ENCODE peak calls at places on chromosomes 1 and 21, in five cellular contexts. One of them, this sample, is unnamed.

GRCh38 chr1:16286122-16286521 is 49.1 kb upstream of the CPLANE2 start:
- DNase-seq in body of pancreas: no peak
- DNase-seq in K562: no peak
- DNase-seq in NB4: no peak
- DNase-seq in HepG2: no peak
- DNase-seq in this sample: no peak

GRCh38 chr1:69506721-69507120 is 61.0 kb upstream of the LRRC7 start:
- DNase-seq in body of pancreas: no peak
- DNase-seq in K562: no peak
- DNase-seq in NB4: no peak
- DNase-seq in HepG2: no peak
- DNase-seq in this sample: no peak

GRCh38 chr1:15708486-15709137 is 24.5 kb downstream of the PLEKHM2 start:
- DNase-seq in body of pancreas: no peak
- DNase-seq in K562: no peak
- DNase-seq in NB4: no peak
- DNase-seq in HepG2: no peak
- DNase-seq in this sample: no peak

GRCh38 chr1:161241682-161242081 is 3.7 kb upstream of the NR1I3 start:
- DNase-seq in body of pancreas: no peak
- DNase-seq in K562: no peak
- DNase-seq in NB4: peak
- DNase-seq in HepG2: no peak
- DNase-seq in this sample: no peak

GRCh38 chr1:26027716-26028489 is 6.3 kb downstream of the EXTL1 start:
- DNase-seq in body of pancreas: no peak
- DNase-seq in K562: peak
- DNase-seq in NB4: peak
- DNase-seq in HepG2: no peak
- DNase-seq in this sample: no peak

GRCh38 chr1:151763990-151764389 is 694 bp upstream of the MRPL9 start:
- DNase-seq in body of pancreas: no peak
- DNase-seq in K562: peak
- DNase-seq in NB4: peak
- DNase-seq in HepG2: no peak
- DNase-seq in this sample: peak

GRCh38 chr1:78492376-78492950 is 1.7 kb downstream of the PTGFR start:
- DNase-seq in body of pancreas: no peak
- DNase-seq in K562: no peak
- DNase-seq in NB4: peak
- DNase-seq in HepG2: no peak
- DNase-seq in this sample: no peak

GRCh38 chr1:21149430-21149861 is 27.3 kb downstream of the EIF4G3 start:
- DNase-seq in body of pancreas: peak
- DNase-seq in K562: no peak
- DNase-seq in NB4: no peak
- DNase-seq in HepG2: no peak
- DNase-seq in this sample: peak

GRCh38 chr1:205991237-205991636 is 12.0 kb downstream of the RAB7B start:
- DNase-seq in body of pancreas: no peak
- DNase-seq in K562: no peak
- DNase-seq in NB4: peak
- DNase-seq in HepG2: no peak
- DNase-seq in this sample: no peak

GRCh38 chr1:226549937-226550670 is 1.5 kb downstream of the STUM start:
- DNase-seq in body of pancreas: peak
- DNase-seq in K562: peak
- DNase-seq in NB4: peak
- DNase-seq in HepG2: no peak
- DNase-seq in this sample: no peak

GRCh38 chr1:23083714-23084480 is 64.6 kb downstream of the KDM1A start:
- DNase-seq in body of pancreas: peak
- DNase-seq in K562: no peak
- DNase-seq in NB4: no peak
- DNase-seq in HepG2: no peak
- DNase-seq in this sample: no peak

GRCh38 chr1:154431586-154432373 is 26.6 kb downstream of the IL6R start:
- DNase-seq in body of pancreas: no peak
- DNase-seq in K562: peak
- DNase-seq in NB4: peak
- DNase-seq in HepG2: no peak
- DNase-seq in this sample: peak

GRCh38 chr1:117128323-117129079 is 7.0 kb upstream of the TRIM45 start:
- DNase-seq in body of pancreas: no peak
- DNase-seq in K562: peak
- DNase-seq in NB4: peak
- DNase-seq in HepG2: no peak
- DNase-seq in this sample: peak

GRCh38 chr21:15731243-15731613 is 1.4 kb downstream of the USP25 start:
- DNase-seq in body of pancreas: no peak
- DNase-seq in K562: peak
- DNase-seq in NB4: peak
- DNase-seq in HepG2: peak
- DNase-seq in this sample: peak

GRCh38 chr1:189150624-189151023 is 1327.0 kb downstream of the BRINP3 start:
- DNase-seq in body of pancreas: no peak
- DNase-seq in K562: peak
- DNase-seq in NB4: no peak
- DNase-seq in HepG2: no peak
- DNase-seq in this sample: no peak

GRCh38 chr1:29706936-29707335 is 470.6 kb downstream of the PTPRU start:
- DNase-seq in body of pancreas: no peak
- DNase-seq in K562: peak
- DNase-seq in NB4: peak
- DNase-seq in HepG2: no peak
- DNase-seq in this sample: no peak

GRCh38 chr1:68100571-68100970 is 50.1 kb upstream of the DIRAS3 start:
- DNase-seq in body of pancreas: no peak
- DNase-seq in K562: no peak
- DNase-seq in NB4: no peak
- DNase-seq in HepG2: no peak
- DNase-seq in this sample: no peak

GRCh38 chr21:37145635-37146111 is 72.6 kb downstream of the TTC3 start:
- DNase-seq in body of pancreas: no peak
- DNase-seq in K562: peak
- DNase-seq in NB4: peak
- DNase-seq in HepG2: no peak
- DNase-seq in this sample: no peak

GRCh38 chr1:204172404-204173049 is 6.4 kb upstream of the REN start:
- DNase-seq in body of pancreas: no peak
- DNase-seq in K562: no peak
- DNase-seq in NB4: no peak
- DNase-seq in HepG2: no peak
- DNase-seq in this sample: no peak

GRCh38 chr1:196209983-196210382 is 398.3 kb downstream of the KCNT2 start:
- DNase-seq in body of pancreas: no peak
- DNase-seq in K562: no peak
- DNase-seq in NB4: no peak
- DNase-seq in HepG2: no peak
- DNase-seq in this sample: no peak

GRCh38 chr1:206609229-206609991 is 2.9 kb downstream of the EIF2D start:
- DNase-seq in body of pancreas: no peak
- DNase-seq in K562: no peak
- DNase-seq in NB4: no peak
- DNase-seq in HepG2: no peak
- DNase-seq in this sample: no peak

GRCh38 chr1:65278344-65279091 is 30.8 kb upstream of the DNAJC6 start:
- DNase-seq in body of pancreas: no peak
- DNase-seq in K562: no peak
- DNase-seq in NB4: no peak
- DNase-seq in HepG2: no peak
- DNase-seq in this sample: no peak

GRCh38 chr1:35192853-35193664 is at the start of gene SFPQ:
- DNase-seq in body of pancreas: peak
- DNase-seq in K562: peak
- DNase-seq in NB4: peak
- DNase-seq in HepG2: peak
- DNase-seq in this sample: peak

GRCh38 chr1:35190784-35191183 is 2.2 kb downstream of the SFPQ start:
- DNase-seq in body of pancreas: no peak
- DNase-seq in K562: no peak
- DNase-seq in NB4: no peak
- DNase-seq in HepG2: no peak
- DNase-seq in this sample: peak

GRCh38 chr1:35191429-35192055 is 1.4 kb downstream of the SFPQ start:
- DNase-seq in body of pancreas: no peak
- DNase-seq in K562: no peak
- DNase-seq in NB4: no peak
- DNase-seq in HepG2: no peak
- DNase-seq in this sample: peak

GRCh38 chr1:35188578-35189392 is 4.2 kb downstream of the SFPQ start:
- DNase-seq in body of pancreas: peak
- DNase-seq in K562: no peak
- DNase-seq in NB4: no peak
- DNase-seq in HepG2: peak
- DNase-seq in this sample: no peak

DNA sequence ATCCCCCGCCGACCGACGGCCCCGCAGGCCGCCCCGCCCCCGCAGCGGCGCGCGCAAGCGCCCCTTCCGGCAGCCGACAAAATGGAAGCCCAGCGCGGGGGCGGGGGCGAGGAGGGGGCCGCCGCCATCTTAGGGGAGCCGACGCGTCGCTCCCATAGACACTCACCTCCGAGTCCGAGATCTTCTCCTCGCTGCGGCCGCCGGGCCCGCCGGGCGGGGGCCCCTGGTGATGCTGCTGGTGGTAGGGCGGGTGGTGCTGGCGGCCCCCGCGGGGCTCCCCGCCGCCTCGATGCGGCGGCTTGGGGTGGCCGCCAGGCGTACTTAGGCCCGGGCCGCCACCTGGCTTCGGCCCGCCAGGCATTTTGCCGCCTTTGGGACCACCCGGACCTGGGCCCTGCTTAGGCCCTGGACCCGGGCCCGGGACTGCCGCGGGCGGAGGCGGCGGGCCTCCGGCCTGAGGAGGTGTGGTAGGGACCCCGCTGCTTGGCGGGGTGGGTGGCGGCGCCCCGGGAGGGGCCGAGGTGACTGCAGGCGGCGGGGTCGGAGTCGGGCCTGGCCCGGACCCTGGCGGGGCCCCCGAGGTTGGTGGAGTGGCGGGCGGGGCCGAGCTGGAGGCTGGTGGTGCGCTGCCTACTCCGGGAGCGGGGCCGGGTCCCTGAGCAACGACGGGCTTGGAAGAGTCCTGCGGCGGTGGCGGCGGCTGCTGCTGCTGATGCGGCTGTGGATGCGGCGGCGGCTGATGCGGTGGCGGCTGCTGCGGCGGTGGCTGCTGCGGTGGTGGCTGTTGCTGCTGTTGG is 691 bp downstream of the SFPQ start:
- DNase-seq in body of pancreas: peak
- DNase-seq in K562: peak
- DNase-seq in NB4: peak
- DNase-seq in HepG2: peak
- DNase-seq in this sample: peak
- TF ChIP-seq POLR2A in body of pancreas: no peak
- TF ChIP-seq POLR2A in K562: no peak
- TF ChIP-seq POLR2A in NB4: peak
- TF ChIP-seq POLR2A in HepG2: peak
- TF ChIP-seq POLR2A in this sample: no peak

GRCh38 chr1:111191496-111191895 is 8.9 kb downstream of the DENND2D start:
- DNase-seq in body of pancreas: no peak
- DNase-seq in K562: no peak
- DNase-seq in NB4: no peak
- DNase-seq in HepG2: no peak
- DNase-seq in this sample: no peak

GRCh38 chr1:111190931-111191451 is 9.5 kb downstream of the DENND2D start:
- DNase-seq in body of pancreas: no peak
- DNase-seq in K562: no peak
- DNase-seq in NB4: peak
- DNase-seq in HepG2: no peak
- DNase-seq in this sample: no peak

GRCh38 chr1:111193712-111194480 is 6.5 kb downstream of the DENND2D start:
- DNase-seq in body of pancreas: no peak
- DNase-seq in K562: no peak
- DNase-seq in NB4: no peak
- DNase-seq in HepG2: no peak
- DNase-seq in this sample: no peak

GRCh38 chr1:111192643-111193519 is 7.6 kb downstream of the DENND2D start:
- DNase-seq in body of pancreas: no peak
- DNase-seq in K562: no peak
- DNase-seq in NB4: peak
- DNase-seq in HepG2: no peak
- DNase-seq in this sample: no peak

DNA sequence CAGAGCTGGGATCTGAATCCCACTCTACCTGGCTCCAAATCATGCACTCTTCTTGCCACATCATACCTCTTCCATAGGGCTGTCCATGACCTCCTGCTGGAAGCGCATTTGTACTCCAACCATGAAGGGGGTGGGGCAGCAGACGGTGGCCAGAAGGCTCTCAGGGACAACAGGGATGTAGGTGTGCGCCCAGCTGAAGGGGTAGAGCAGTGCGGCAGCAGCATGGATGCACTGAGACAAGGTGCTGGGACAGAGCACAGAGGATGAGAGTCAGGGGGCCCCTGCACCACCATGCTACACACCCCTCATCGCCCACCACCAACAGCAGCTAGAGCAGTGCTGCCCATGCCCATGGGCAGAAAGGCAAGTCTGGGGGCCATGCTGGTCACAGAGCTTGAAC is 8.4 kb downstream of the DENND2D start:
- DNase-seq in body of pancreas: no peak
- DNase-seq in K562: no peak
- DNase-seq in NB4: no peak
- DNase-seq in HepG2: no peak
- DNase-seq in this sample: no peak
- TF ChIP-seq POLR2A in body of pancreas: no peak
- TF ChIP-seq POLR2A in K562: no peak
- TF ChIP-seq POLR2A in NB4: no peak
- TF ChIP-seq POLR2A in HepG2: no peak
- TF ChIP-seq POLR2A in this sample: no peak

GRCh38 chr1:190597361-190597760 is 119.7 kb upstream of the BRINP3 start:
- DNase-seq in body of pancreas: no peak
- DNase-seq in K562: no peak
- DNase-seq in NB4: no peak
- DNase-seq in HepG2: no peak
- DNase-seq in this sample: peak

GRCh38 chr1:190599677-190600076 is 122.0 kb upstream of the BRINP3 start:
- DNase-seq in body of pancreas: no peak
- DNase-seq in K562: no peak
- DNase-seq in NB4: no peak
- DNase-seq in HepG2: no peak
- DNase-seq in this sample: peak

DNA sequence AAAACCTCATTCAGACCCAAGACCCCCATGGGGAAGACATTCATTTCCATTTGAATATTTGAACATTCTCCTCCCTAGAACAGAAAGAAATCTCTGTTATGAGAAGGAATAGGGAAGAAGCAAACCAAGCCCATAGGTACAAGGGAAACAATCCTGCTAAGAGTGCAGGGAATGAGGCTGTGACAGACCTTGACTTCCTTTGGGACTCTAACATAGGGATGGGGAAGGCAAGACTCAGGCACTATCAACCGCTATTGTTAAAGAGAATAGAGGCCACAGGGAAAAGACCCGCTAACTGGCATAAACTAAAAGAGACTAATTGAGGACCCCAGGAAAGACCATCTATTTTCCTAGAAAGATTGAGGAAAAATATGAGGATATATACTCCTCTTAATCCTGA is 117.8 kb upstream of the BRINP3 start:
- DNase-seq in body of pancreas: no peak
- DNase-seq in K562: no peak
- DNase-seq in NB4: no peak
- DNase-seq in HepG2: no peak
- DNase-seq in this sample: no peak
- TF ChIP-seq POLR2A in body of pancreas: no peak
- TF ChIP-seq POLR2A in K562: no peak
- TF ChIP-seq POLR2A in NB4: no peak
- TF ChIP-seq POLR2A in HepG2: no peak
- TF ChIP-seq POLR2A in this sample: no peak

GRCh38 chr1:106456832-106457231 is 599.6 kb upstream of the PRMT6 start:
- DNase-seq in body of pancreas: no peak
- DNase-seq in K562: no peak
- DNase-seq in NB4: no peak
- DNase-seq in HepG2: no peak
- DNase-seq in this sample: no peak
- TF ChIP-seq POLR2A in body of pancreas: no peak
- TF ChIP-seq POLR2A in K562: no peak
- TF ChIP-seq POLR2A in NB4: no peak
- TF ChIP-seq POLR2A in HepG2: no peak
- TF ChIP-seq POLR2A in this sample: no peak